ENCODE peak calls at places on chromosomes 11 and 22, in six cellular contexts. H is sigmoid colon, Z is pancreas, X is upper lobe of right lung, U is heart right ventricle, I is ovary. Y is an unnamed sample.

GRCh38 chr22:26023104-26023775 is 146.0 kb upstream of the SEZ6L start:
- DNase-seq in I (no peak), H (no peak), Z (no peak), U (no peak), X (no peak), Y (no peak)

GRCh38 chr11:6319001-6319878 is 1.1 kb downstream of the CAVIN3 start:
- DNase-seq in X (peak), U (peak), H (peak), I (peak), Z (peak), Y (no peak)

GRCh38 chr11:8800498-8801110 is 110.4 kb upstream of the AKIP1 start:
- DNase-seq in H (no peak), I (peak), U (no peak), X (no peak), Z (no peak), Y (no peak)

GRCh38 chr11:13013054-13013488 is 4.0 kb downstream of the RASSF10 start:
- DNase-seq in U (no peak), H (no peak), I (no peak), X (no peak), Z (no peak), Y (no peak)

GRCh38 chr22:45212992-45213751 is 27.5 kb downstream of the KIAA0930 start:
- DNase-seq in H (peak), Z (peak), U (peak), X (peak), I (no peak), Y (peak)

GRCh38 chr11:87252869-87253268 is 215.1 kb downstream of the TMEM135 start:
- DNase-seq in H (no peak), U (no peak), I (no peak), Z (no peak), X (no peak), Y (no peak)

GRCh38 chr22:20606041-20606783 is 98.8 kb downstream of the MED15 start:
- DNase-seq in H (no peak), I (no peak), X (peak), U (peak), Z (peak), Y (no peak)

GRCh38 chr11:110509485-110509884 is 79.7 kb downstream of the FDX1 start:
- DNase-seq in U (no peak), H (no peak), Z (no peak), I (no peak), X (no peak), Y (no peak)

GRCh38 chr11:117281159-117281558 is 10.0 kb upstream of the BACE1-AS start:
- DNase-seq in Z (no peak), U (no peak), I (no peak), X (no peak), H (peak), Y (peak)

GRCh38 chr11:102513869-102514268 is 16.7 kb downstream of the MMP7 start:
- DNase-seq in Z (peak), U (no peak), X (no peak), H (peak), I (no peak), Y (no peak)

GRCh38 chr11:11313426-11313825 is 39.6 kb downstream of the CSNK2A3 start:
- DNase-seq in Z (no peak), U (no peak), X (peak), H (no peak), I (no peak), Y (no peak)

GRCh38 chr11:121466063-121466794 is 13.5 kb upstream of the SORL1-AS1 start:
- DNase-seq in Z (peak), I (peak), U (peak), X (peak), H (peak), Y (peak)

GRCh38 chr11:1762537-1763302 is 1.0 kb downstream of the CTSD start:
- DNase-seq in H (no peak), U (no peak), Z (peak), I (no peak), X (peak), Y (no peak)

GRCh38 chr11:131302831-131303230 is 67.6 kb upstream of the NTM start:
- DNase-seq in I (no peak), X (no peak), Z (no peak), U (no peak), H (no peak), Y (no peak)

GRCh38 chr22:45867118-45867905 is 109.7 kb downstream of the WNT7B start:
- DNase-seq in H (peak), U (no peak), Z (no peak), X (peak), I (no peak), Y (no peak)

GRCh38 chr11:113082501-113082900 is 121.3 kb downstream of the NCAM1 start:
- DNase-seq in Z (no peak), H (no peak), I (no peak), X (no peak), U (no peak), Y (no peak)

GRCh38 chr22:29183971-29184595 is 21.6 kb upstream of the EMID1 start:
- DNase-seq in H (peak), I (no peak), Z (no peak), U (no peak), X (no peak), Y (no peak)

GRCh38 chr11:70768346-70769095 is 370.2 kb downstream of the CTTN start:
- DNase-seq in X (no peak), I (no peak), H (no peak), U (no peak), Z (no peak), Y (no peak)

GRCh38 chr11:111700186-111700585 is 66.0 kb downstream of the PPP2R1B start:
- DNase-seq in Z (no peak), I (no peak), U (no peak), H (no peak), X (no peak), Y (no peak)

GRCh38 chr11:73950869-73951710 is at the start of gene DNAJB13:
- DNase-seq in U (no peak), X (no peak), Z (no peak), H (peak), I (no peak), Y (no peak)

GRCh38 chr11:57288771-57289579 is 35.8 kb downstream of the TNKS1BP1 start:
- DNase-seq in U (no peak), X (no peak), H (no peak), Z (no peak), I (no peak), Y (no peak)

GRCh38 chr22:44165286-44165874 is 15.3 kb upstream of the PARVG start:
- DNase-seq in I (no peak), X (no peak), H (no peak), Z (no peak), U (no peak), Y (no peak)

GRCh38 chr22:30094804-30095203 is 14.5 kb downstream of the HORMAD2 start:
- DNase-seq in Z (no peak), U (no peak), I (no peak), X (no peak), H (no peak), Y (no peak)

GRCh38 chr11:106091480-106092123 is 14.1 kb downstream of the AASDHPPT start:
- DNase-seq in I (no peak), X (peak), Z (no peak), U (no peak), H (no peak), Y (no peak)

GRCh38 chr22:17366329-17366728 is 2.9 kb upstream of the CECR2 start:
- DNase-seq in X (no peak), Z (no peak), U (no peak), H (no peak), I (no peak), Y (no peak)

GRCh38 chr11:79415411-79415810 is 25.4 kb downstream of the TENM4 start:
- DNase-seq in X (no peak), U (no peak), H (no peak), Z (no peak), I (no peak), Y (no peak)

GRCh38 chr22:45341503-45341902 is 31.8 kb downstream of the FAM118A start:
- DNase-seq in H (no peak), X (no peak), I (no peak), Z (no peak), U (peak), Y (no peak)

GRCh38 chr22:42509548-42509947 is 10.0 kb downstream of the RRP7A start:
- DNase-seq in Z (no peak), X (no peak), H (no peak), U (no peak), I (no peak), Y (no peak)

GRCh38 chr11:63944987-63945386 is 6.2 kb downstream of the NAA40 start:
- DNase-seq in X (no peak), H (peak), Z (peak), I (peak), U (peak), Y (no peak)

GRCh38 chr11:63687845-63688244 is 6.5 kb downstream of the RTN3 start:
- DNase-seq in U (no peak), H (no peak), I (no peak), Z (no peak), X (no peak), Y (no peak)

GRCh38 chr22:37431811-37432707 is 4.8 kb upstream of the ELFN2 start:
- DNase-seq in H (no peak), X (no peak), Z (no peak), I (no peak), U (no peak), Y (no peak)

GRCh38 chr11:127080735-127081134 is 80.2 kb upstream of the KIRREL3 start:
- DNase-seq in U (no peak), I (no peak), Z (no peak), H (no peak), X (no peak), Y (no peak)

GRCh38 chr11:20864628-20865027 is 195.2 kb downstream of the NELL1 start:
- DNase-seq in I (no peak), H (no peak), Z (no peak), X (no peak), U (no peak), Y (no peak)

GRCh38 chr11:27894552-27894951 is 194.3 kb upstream of the BDNF start:
- DNase-seq in U (no peak), H (no peak), I (no peak), X (no peak), Z (no peak), Y (no peak)

GRCh38 chr11:93945596-93945995 is 75.6 kb upstream of the HEPHL1 start:
- DNase-seq in X (no peak), U (no peak), H (no peak), Z (no peak), I (no peak), Y (no peak)

GRCh38 chr11:111819161-111820058 is 52.0 kb downstream of the ALG9 start:
- DNase-seq in I (no peak), H (no peak), U (peak), Z (peak), X (no peak), Y (no peak)

GRCh38 chr11:69321877-69322350 is 28.0 kb downstream of the MYEOV start:
- DNase-seq in U (no peak), X (peak), I (no peak), H (peak), Z (no peak), Y (no peak)

GRCh38 chr11:69319255-69320106 is 25.5 kb downstream of the MYEOV start:
- DNase-seq in Z (no peak), H (peak), I (no peak), X (peak), U (no peak), Y (no peak)

GRCh38 chr11:69318093-69318420 is 24.1 kb downstream of the MYEOV start:
- DNase-seq in Z (no peak), U (no peak), H (no peak), I (no peak), X (no peak), Y (no peak)

GRCh38 chr11:69320326-69320725 is 26.4 kb downstream of the MYEOV start:
- DNase-seq in I (no peak), H (peak), U (no peak), X (peak), Z (no peak), Y (no peak)

DNA sequence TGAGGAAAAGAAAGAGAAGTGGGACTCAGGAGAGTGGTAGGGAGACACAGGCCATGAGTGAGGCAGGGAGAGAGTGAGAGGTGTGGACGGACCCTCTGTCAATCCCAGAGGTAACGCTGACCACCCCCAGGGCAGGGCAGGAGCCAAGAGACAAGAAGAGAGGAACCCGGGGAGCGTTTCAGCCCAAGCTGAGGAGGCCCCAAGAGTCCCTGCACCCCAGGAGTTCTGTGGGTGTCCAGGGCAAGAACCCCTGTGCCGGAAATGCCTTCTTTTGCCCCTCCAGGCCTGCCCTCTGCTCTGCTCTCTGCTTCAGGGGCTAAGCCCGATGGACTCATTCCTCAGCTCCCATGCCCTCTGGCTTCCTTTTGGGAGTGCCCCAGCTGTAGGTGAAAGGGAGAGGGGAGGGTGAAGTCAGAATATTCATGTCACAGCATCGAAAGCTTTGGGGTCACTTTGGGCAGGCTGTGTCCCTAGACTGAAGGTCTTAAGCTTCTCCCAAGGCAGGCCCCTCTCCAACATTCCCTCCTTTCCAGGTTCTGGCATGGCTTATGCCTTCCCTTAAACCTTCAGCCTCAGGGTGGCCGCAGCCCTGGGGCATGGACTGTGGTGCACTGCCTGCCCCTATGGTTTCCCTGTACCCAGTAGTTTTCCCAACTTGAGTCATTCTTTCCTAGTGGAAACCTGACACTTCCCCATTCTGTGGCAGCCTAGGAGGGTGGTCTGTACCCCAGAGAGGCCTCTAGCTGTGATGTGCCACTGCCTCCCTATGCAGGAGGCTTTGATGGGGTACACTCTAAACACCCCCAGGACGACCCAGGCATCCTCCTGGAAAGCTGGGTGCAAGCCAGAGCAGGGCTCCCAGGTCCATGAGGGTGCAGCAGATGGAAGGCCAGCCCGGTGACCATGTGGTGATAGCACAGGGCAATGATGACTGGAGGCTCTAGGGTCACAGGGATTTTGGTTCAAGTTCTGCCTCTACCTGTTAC is 27.1 kb downstream of the MYEOV start:
- DNase-seq in X (peak), U (no peak), Z (no peak), H (peak), I (no peak), Y (no peak)
- H3K27ac ChIP-seq in X (no peak), U (no peak), Z (no peak), H (no peak), I (no peak), Y (no peak)

GRCh38 chr22:41181349-41182241 is 23.5 kb upstream of the L3MBTL2 start:
- DNase-seq in Z (no peak), H (no peak), X (no peak), I (no peak), U (no peak), Y (no peak)
- H3K27ac ChIP-seq in Z (no peak), H (peak), X (no peak), I (no peak), U (no peak), Y (no peak)

GRCh38 chr11:18270102-18270501 is 4.0 kb downstream of the SAA1 start:
- DNase-seq in X (no peak), I (no peak), U (no peak), Z (no peak), H (no peak), Y (no peak)

GRCh38 chr11:18264035-18264434 is 2.0 kb upstream of the SAA1 start:
- DNase-seq in X (no peak), Z (no peak), H (no peak), U (no peak), I (no peak), Y (no peak)

GRCh38 chr11:18261721-18262120 is 4.3 kb upstream of the SAA1 start:
- DNase-seq in I (no peak), X (no peak), U (no peak), Z (no peak), H (no peak), Y (no peak)

GRCh38 chr11:18265949-18266348 is at the start of gene SAA1:
- DNase-seq in I (no peak), U (no peak), Z (no peak), H (no peak), X (no peak), Y (no peak)

DNA sequence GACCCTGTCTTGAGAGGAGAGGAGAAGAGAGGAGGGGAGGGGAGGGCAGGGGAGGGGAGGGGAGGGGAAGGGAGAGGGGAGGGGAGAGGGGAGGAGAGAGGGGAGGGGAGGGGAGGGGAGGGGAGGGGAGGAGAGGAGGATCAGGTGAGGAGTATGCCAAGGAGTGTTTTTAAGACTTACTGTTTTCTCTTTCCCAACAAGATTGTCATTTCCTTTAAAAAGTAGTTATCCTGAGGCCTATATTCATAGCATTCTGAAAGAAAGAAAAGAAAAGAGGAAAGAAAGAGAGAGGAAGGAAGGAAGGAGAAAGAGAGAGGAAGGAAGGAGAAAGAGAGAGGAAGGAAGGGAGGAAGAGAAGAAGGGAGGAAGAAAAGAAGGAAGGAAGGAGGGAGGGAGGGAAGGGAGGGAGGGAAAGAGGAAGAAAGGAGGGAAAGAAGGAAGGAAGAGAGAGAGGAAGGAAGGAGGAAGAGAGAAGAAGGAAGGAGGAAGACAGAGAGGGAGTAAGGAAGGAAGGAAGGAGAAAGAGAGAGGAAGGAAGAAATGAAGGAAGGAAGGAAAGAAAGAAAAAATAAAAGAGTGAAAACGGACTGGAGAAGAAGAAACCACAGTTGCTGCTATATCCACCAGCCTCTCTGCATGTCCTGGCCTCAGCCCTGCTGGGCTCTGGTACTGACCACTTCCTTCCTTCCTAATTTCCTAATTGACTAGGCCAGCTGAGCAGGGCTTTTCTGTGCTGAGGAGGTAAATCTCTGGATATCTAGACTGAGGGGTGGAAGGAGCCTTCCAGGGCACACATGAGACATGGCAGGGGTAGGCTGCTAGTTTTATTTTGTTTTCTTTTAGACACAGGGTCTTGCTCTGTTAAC is 1.2 kb upstream of the SAA1 start:
- DNase-seq in U (no peak), H (no peak), I (no peak), Z (no peak), X (no peak), Y (no peak)
- H3K27ac ChIP-seq in U (no peak), H (no peak), I (no peak), Z (no peak), X (no peak), Y (no peak)

GRCh38 chr11:47356129-47356997 is 3.9 kb upstream of the MYBPC3 start:
- DNase-seq in Z (no peak), X (no peak), U (no peak), H (no peak), I (no peak), Y (no peak)

GRCh38 chr11:47356998-47357329 is 4.5 kb upstream of the MYBPC3 start:
- DNase-seq in H (no peak), U (no peak), X (no peak), I (no peak), Z (no peak), Y (no peak)

GRCh38 chr11:47353978-47354774 is 1.7 kb upstream of the MYBPC3 start:
- DNase-seq in Z (no peak), H (no peak), X (no peak), U (no peak), I (no peak), Y (no peak)

GRCh38 chr11:47355283-47356128 is 3.0 kb upstream of the MYBPC3 start:
- DNase-seq in U (peak), Z (peak), H (peak), I (peak), X (peak), Y (peak)

DNA sequence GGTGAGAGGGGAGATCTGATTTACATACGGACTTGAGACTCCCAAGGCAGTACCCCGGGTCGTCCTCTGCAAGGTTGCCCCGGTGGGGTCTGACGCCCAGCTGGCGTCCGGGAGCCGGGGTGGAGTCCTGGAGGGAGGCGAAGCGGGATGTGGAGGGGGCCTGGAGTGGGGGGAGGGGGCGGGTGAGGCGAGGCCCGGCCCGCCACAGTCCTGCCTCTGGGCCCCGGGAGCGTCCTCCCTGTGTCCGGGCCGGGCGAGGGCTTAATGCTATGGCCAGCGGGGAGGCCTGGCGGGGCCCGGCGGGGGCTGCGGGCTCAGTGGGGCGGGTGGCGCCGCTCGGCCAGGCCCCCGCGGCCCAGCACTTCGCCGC is 2.4 kb upstream of the MYBPC3 start:
- DNase-seq in Z (no peak), U (peak), H (no peak), X (no peak), I (no peak), Y (no peak)
- H3K27ac ChIP-seq in Z (no peak), U (peak), H (peak), X (no peak), I (peak), Y (no peak)

DNA sequence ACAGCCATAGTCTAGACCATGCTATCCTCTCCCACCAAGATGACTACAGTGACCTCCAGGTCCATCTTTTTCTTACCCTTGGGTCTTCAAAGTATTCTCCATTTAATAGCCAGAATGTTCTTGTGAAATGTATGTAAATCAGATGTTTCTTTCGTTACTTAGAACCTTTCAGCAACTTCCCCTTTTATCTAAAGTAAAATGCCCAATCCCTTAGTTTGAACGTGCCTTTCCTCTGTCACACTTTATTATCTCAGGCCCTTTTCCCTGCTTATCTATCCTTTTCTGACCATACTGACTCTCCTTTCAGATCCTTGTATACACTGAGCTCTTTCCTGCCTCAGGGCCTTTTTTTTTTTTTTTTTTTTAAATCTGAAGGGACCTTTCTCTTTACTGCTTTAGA is 17.9 kb downstream of the RBM4B start:
- DNase-seq in X (no peak), I (no peak), Z (no peak), H (no peak), U (no peak), Y (no peak)
- H3K27ac ChIP-seq in X (no peak), I (no peak), Z (no peak), H (no peak), U (no peak), Y (no peak)